ENCODE peak calls at places on chromosome 7, in eight cellular contexts. C, A, Q, X, B, J, V and R are unnamed samples. For H3K27me3, the result is how much of the 10 kb centered on the place peaks cover.

GRCh38 chr7:3359011-3359410 is 58.0 kb downstream of the SDK1 start:
- DNase-seq in C (no peak), A (no peak), Q (no peak), X (no peak), B (no peak), J (no peak), V (no peak), R (peak)

GRCh38 chr7:155877167-155877566 is 64.9 kb upstream of the SHH start:
- DNase-seq in C (no peak), A (no peak), Q (no peak), X (no peak), B (no peak), J (no peak), V (no peak), R (no peak)

GRCh38 chr7:139481364-139481763 is 2.1 kb downstream of the KLRG2 start:
- DNase-seq in C (no peak), A (no peak), Q (no peak), X (no peak), B (no peak), J (no peak), V (no peak), R (peak)

GRCh38 chr7:14294637-14295036 is 305.2 kb upstream of the ETV1 start:
- DNase-seq in C (no peak), A (no peak), Q (no peak), X (no peak), B (no peak), J (no peak), V (no peak), R (no peak)

GRCh38 chr7:47817922-47818321 is 130.3 kb downstream of the PKD1L1 start:
- DNase-seq in C (no peak), A (no peak), Q (no peak), X (no peak), B (no peak), J (no peak), V (no peak), R (no peak)

GRCh38 chr7:74023037-74023436 is 4.9 kb upstream of the ELN start:
- DNase-seq in C (peak), A (peak), Q (no peak), X (peak), B (no peak), J (no peak), V (peak), R (peak)

GRCh38 chr7:156777364-156778069 is 115.5 kb downstream of the LMBR1 start:
- DNase-seq in C (no peak), A (peak), Q (no peak), X (peak), B (no peak), J (no peak), V (peak), R (no peak)

GRCh38 chr7:2299853-2300512 is 14.3 kb downstream of the SNX8 start:
- DNase-seq in C (no peak), A (no peak), Q (no peak), X (no peak), B (no peak), J (no peak), V (no peak), R (no peak)

GRCh38 chr7:143042821-143043271 is 9.3 kb upstream of the OR6V1 start:
- DNase-seq in C (no peak), A (no peak), Q (no peak), X (no peak), B (no peak), J (no peak), V (no peak), R (no peak)

GRCh38 chr7:18049262-18049661 is 21.6 kb upstream of the PRPS1L1 start:
- DNase-seq in C (no peak), A (no peak), Q (no peak), X (no peak), B (no peak), J (no peak), V (no peak), R (no peak)

GRCh38 chr7:116277070-116277469 is 66.7 kb downstream of the TES start:
- DNase-seq in C (no peak), A (no peak), Q (no peak), X (no peak), B (no peak), J (no peak), V (no peak), R (no peak)

GRCh38 chr7:144725070-144725469 is 110.8 kb downstream of the TPK1 start:
- DNase-seq in C (no peak), A (no peak), Q (no peak), X (no peak), B (no peak), J (no peak), V (no peak), R (no peak)

GRCh38 chr7:7490003-7490402 is 45.7 kb downstream of the COL28A1 start:
- DNase-seq in C (no peak), A (no peak), Q (no peak), X (no peak), B (no peak), J (no peak), V (no peak), R (no peak)

GRCh38 chr7:7829667-7830066 is 111.3 kb upstream of the RPA3 start:
- DNase-seq in C (no peak), A (no peak), Q (no peak), X (no peak), B (no peak), J (no peak), V (no peak), R (no peak)

GRCh38 chr7:145957160-145957890 is 159.3 kb upstream of the CNTNAP2 start:
- DNase-seq in C (peak), A (no peak), Q (no peak), X (no peak), B (no peak), J (no peak), V (no peak), R (no peak)

GRCh38 chr7:69932034-69932628 is 333.9 kb downstream of the AUTS2 start:
- DNase-seq in C (peak), A (peak), Q (peak), X (peak), B (peak), J (peak), V (peak), R (no peak)

GRCh38 chr7:26101471-26102151 is 50.4 kb upstream of the NFE2L3 start:
- DNase-seq in C (no peak), A (no peak), Q (peak), X (no peak), B (no peak), J (peak), V (no peak), R (peak)

GRCh38 chr7:143285454-143285756 is 647 bp downstream of the TMEM139 start:
- DNase-seq in C (no peak), A (no peak), Q (no peak), X (no peak), B (no peak), J (no peak), V (no peak), R (peak)

GRCh38 chr7:141444956-141445355 is 106.3 kb upstream of the AGK start:
- DNase-seq in C (no peak), A (no peak), Q (no peak), X (peak), B (no peak), J (no peak), V (no peak), R (no peak)

GRCh38 chr7:5777932-5778331 is 3.5 kb downstream of the RNF216 start:
- DNase-seq in C (no peak), A (no peak), Q (no peak), X (no peak), B (no peak), J (no peak), V (no peak), R (no peak)

GRCh38 chr7:20642171-20642570 is 26.7 kb downstream of the ABCB5 start:
- DNase-seq in C (peak), A (peak), Q (no peak), X (peak), B (no peak), J (no peak), V (no peak), R (no peak)

GRCh38 chr7:75639893-75640600 is 98.7 kb downstream of the HIP1 start:
- DNase-seq in C (no peak), A (no peak), Q (no peak), X (no peak), B (no peak), J (no peak), V (no peak), R (peak)

GRCh38 chr7:1567893-1568292 is 1.9 kb downstream of the PSMG3 start:
- DNase-seq in C (peak), A (peak), Q (no peak), X (peak), B (no peak), J (no peak), V (peak), R (no peak)

GRCh38 chr7:132394283-132395003 is 181.8 kb downstream of the PLXNA4 start:
- DNase-seq in C (no peak), A (no peak), Q (no peak), X (no peak), B (peak), J (no peak), V (no peak), R (no peak)

GRCh38 chr7:147510913-147511312 is 1079.7 kb upstream of the C7orf33 start:
- DNase-seq in C (no peak), A (peak), Q (no peak), X (peak), B (no peak), J (no peak), V (peak), R (no peak)

GRCh38 chr7:130958846-130959245 is 224.8 kb upstream of the KLF14 start:
- DNase-seq in C (no peak), A (no peak), Q (no peak), X (no peak), B (peak), J (no peak), V (no peak), R (no peak)

GRCh38 chr7:130961128-130961601 is 227.2 kb upstream of the KLF14 start:
- DNase-seq in C (peak), A (peak), Q (no peak), X (peak), B (peak), J (no peak), V (peak), R (no peak)

GRCh38 chr7:130957722-130958360 is 223.8 kb upstream of the KLF14 start:
- DNase-seq in C (no peak), A (no peak), Q (no peak), X (no peak), B (no peak), J (no peak), V (no peak), R (no peak)

GRCh38 chr7:130960208-130960988 is 226.4 kb upstream of the KLF14 start:
- DNase-seq in C (peak), A (peak), Q (no peak), X (peak), B (peak), J (no peak), V (peak), R (no peak)

DNA sequence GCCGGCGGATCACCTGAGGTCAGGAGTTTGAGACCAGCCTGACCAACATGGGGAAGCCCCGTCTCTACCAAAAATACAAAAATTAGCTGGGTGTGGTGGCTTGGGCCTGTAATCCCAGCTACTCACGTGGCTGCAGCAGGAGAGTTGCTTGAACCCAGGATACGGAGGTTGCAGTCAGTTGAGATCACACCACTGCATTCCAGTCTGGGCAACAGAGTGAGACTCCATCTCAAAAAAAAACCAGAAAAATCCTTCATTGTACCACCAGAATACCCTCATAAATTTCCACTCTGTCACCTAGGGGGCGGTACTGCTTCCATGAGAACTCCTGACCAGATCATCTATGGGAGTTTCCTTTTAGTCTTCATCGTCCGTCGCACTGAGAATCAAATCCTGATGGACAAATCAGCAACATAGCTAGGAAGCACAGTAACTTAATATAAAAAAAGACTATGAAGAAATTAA is 225.8 kb upstream of the KLF14 start:
- DNase-seq in C (peak), A (peak), Q (no peak), X (peak), B (peak), J (no peak), V (peak), R (no peak)
- H3K9ac ChIP-seq in C (peak), A (peak), Q (no peak), X (no peak), B (peak), J (no peak), V (peak), R (no peak)

DNA sequence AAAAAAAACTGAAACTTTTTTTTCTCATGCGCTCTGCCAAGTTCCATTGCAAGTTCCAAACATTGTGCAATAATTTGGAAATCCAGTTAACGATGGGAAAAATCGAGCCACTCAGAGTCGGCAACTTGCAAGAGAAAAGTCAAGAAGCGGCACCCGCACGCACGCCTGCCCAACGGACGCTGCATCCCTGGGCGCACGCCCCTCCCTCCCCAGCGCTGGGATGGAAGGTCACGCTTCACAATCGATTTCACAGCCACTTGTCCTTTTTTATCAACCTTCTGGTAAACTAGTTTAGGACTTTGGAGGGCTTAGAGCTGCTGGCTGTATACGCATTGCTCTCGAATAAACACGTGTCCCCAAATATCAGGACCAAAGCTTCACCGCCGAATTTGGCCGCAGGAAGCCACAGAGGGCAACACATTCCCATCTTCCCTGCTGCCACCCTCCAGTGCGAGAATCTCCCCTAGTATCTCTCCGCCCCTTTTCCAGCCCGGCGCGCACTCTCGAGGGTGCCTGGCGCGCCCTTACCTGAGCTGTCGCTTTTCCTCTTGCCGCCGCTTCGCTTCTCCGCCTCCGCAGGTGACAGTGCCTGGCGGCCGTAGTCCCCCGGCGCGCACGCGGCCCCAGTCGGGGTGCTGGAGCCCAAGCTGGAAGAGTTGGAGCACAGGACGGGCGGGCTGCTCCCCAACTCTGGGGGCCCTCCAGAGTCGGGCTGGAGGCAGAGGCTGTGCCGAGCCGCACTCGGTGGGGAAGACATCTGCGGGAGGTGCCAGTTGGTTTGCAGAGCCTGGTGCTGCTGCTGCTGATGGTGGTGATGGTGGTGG is 913 bp downstream of the MEOX2 start:
- DNase-seq in C (peak), A (peak), Q (peak), X (peak), B (no peak), J (peak), V (peak), R (peak)
- H3K27me3 ChIP-seq in C (under half), A (half or more), Q (half or more), X (under half), B (under half), J (half or more), V (under half), R (under half)

DNA sequence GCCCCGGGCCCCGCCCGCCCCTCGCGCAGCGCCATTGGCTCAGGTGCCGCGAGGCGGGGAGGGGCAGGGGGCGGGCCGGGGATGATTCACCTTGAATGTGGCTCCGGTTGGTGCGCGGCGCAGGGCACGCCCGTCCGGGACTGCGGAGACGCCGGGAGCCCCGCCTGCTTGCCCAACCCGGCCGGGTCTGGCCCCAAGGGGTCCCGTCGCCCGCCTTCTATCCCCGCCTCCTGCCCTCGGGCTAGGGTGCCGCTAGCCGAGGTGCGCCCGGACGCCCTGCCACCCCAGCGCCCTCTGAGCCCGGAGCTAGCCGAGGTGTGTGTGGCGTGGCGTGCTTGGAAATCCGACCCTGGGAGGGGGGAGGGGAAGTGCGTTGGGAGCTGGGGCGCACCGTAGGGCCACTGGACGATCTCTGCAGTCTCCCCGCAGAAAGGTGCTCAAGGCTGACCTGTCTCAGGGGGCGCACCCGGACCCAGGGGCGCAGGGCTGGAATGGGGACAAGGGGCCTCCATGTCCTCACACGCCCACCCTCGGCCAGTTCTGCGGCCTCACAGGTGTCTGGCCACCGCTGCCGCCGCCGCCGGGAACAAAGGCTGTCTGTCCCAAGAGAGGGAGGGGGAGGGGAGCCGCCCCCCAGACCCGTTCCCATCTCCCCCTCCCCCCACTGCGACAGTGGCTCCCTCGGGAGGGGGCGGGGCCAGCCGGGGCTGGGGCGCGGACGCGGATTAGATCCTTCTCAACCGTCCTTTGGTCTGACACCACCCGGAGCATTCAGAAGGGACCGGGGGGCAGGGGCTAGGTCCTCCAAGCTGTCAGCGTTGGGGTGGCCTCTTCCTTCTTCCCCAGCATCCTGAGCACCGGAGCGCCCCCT is 169.0 kb downstream of the NRF1 start:
- DNase-seq in C (no peak), A (no peak), Q (peak), X (no peak), B (peak), J (peak), V (no peak), R (peak)
- H2AFZ ChIP-seq in C (no peak), A (no peak), Q (no peak), X (no peak), B (peak), J (peak), V (peak), R (no peak)

GRCh38 chr7:56074371-56074791 is 10.3 kb downstream of the SUMF2 start:
- DNase-seq in C (peak), A (peak), Q (peak), X (peak), B (peak), J (peak), V (peak), R (peak)
- H3K9ac ChIP-seq in C (no peak), A (no peak), Q (no peak), X (no peak), B (no peak), J (no peak), V (no peak), R (no peak)

GRCh38 chr7:105281966-105282365 is 106.8 kb downstream of the SRPK2 start:
- DNase-seq in C (no peak), A (no peak), Q (no peak), X (no peak), B (no peak), J (no peak), V (no peak), R (no peak)
- H3K27me3 ChIP-seq in C (under half), A (under half), Q (under half), X (under half), B (under half), J (under half), V (under half), R (under half)

GRCh38 chr7:30594055-30594539 is 581 bp upstream of the GARS1 start:
- DNase-seq in C (no peak), A (no peak), Q (peak), X (peak), B (peak), J (no peak), V (peak), R (peak)

GRCh38 chr7:30594540-30595460 is at the start of gene GARS1:
- DNase-seq in C (peak), A (peak), Q (peak), X (peak), B (peak), J (peak), V (peak), R (peak)

GRCh38 chr7:30596721-30597120 is 2.0 kb downstream of the GARS1 start:
- DNase-seq in C (peak), A (no peak), Q (no peak), X (peak), B (no peak), J (no peak), V (peak), R (no peak)

GRCh38 chr7:30596043-30596641 is 1.5 kb downstream of the GARS1 start:
- DNase-seq in C (peak), A (no peak), Q (peak), X (peak), B (peak), J (no peak), V (peak), R (no peak)

GRCh38 chr7:30595461-30596042 is 874 bp downstream of the GARS1 start:
- DNase-seq in C (no peak), A (no peak), Q (no peak), X (peak), B (no peak), J (peak), V (no peak), R (no peak)
- H2AFZ ChIP-seq in C (no peak), A (peak), Q (peak), X (no peak), B (no peak), J (peak), V (peak), R (no peak)

DNA sequence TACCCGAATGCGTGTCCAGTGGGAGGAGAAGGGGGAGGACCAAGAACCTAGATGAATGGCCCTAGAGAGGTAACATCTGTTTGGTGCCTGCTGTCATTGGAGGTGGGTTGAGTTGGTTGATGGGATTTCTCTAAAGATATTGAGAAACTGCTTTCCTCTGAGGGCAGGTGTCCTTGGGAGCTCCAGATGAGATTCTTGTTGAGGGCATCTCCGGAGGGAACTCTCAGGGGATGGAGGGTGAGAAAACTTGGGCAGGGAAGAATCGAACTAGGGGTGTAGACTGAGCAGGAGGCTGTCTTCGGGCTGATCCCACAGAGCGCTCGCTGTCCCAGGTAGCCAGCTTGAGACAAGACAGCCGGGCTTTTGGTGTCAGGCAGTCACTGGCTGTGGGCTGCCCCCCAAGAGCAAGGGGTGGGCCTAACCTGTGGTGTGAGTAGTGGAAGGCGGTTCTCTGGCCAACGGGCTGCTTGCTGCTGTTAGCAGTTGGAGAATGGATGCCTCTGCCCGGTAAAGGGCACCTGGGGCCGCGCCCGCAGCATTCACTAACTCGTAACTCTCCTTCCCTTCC is 3.7 kb downstream of the IRF5 start:
- DNase-seq in C (no peak), A (no peak), Q (no peak), X (no peak), B (no peak), J (no peak), V (no peak), R (no peak)
- H3K9ac ChIP-seq in C (no peak), A (no peak), Q (no peak), X (no peak), B (no peak), J (no peak), V (no peak), R (no peak)